ENCODE peak calls at places on chromosomes 11 and 22, in seven cellular contexts. E is stimulated activated CD4-positive, alpha-beta T cell treated with anti-CD3 and anti-CD28 coated beads, Interleukin-1b, Interleukin-23, amount 100 ng/mL, for 1 hour; X is stimulated activated naive CD8-positive, alpha-beta T cell treated with anti-CD3 and anti-CD28 coated beads, Interleukin-15, amount 100 ng/mL, for 72 hours; V is cardiac muscle cell; W is omental fat pad; K is upper lobe of right lung; R is stimulated activated CD8-positive, alpha-beta memory T cell treated with anti-CD3 and anti-CD28 coated beads, Interleukin-15, amount 100 ng/mL, for 48 hours. O is an unnamed sample.

GRCh38 chr22:40583058-40583741 is 53.3 kb downstream of the MRTFA start:
- DNase-seq in E (no peak), X (no peak), V (no peak), W (no peak), K (no peak), R (no peak), O (no peak)

GRCh38 chr11:86064236-86064803 is 4.6 kb downstream of the PICALM start:
- DNase-seq in E (no peak), X (no peak), V (no peak), W (no peak), K (no peak), R (no peak), O (no peak)

GRCh38 chr11:91248199-91248807 is 976.3 kb upstream of the FAT3 start:
- DNase-seq in E (no peak), X (no peak), V (peak), W (no peak), K (no peak), R (no peak), O (no peak)

GRCh38 chr11:2524446-2525165 is 79.8 kb downstream of the KCNQ1 start:
- DNase-seq in E (no peak), X (peak), V (no peak), W (no peak), K (peak), R (no peak), O (no peak)

GRCh38 chr11:10666976-10667892 is 26.3 kb downstream of the IRAG1 start:
- DNase-seq in E (no peak), X (no peak), V (no peak), W (no peak), K (no peak), R (no peak), O (no peak)

GRCh38 chr11:64729851-64730382 is 6.9 kb upstream of the NRXN2 start:
- DNase-seq in E (no peak), X (no peak), V (no peak), W (no peak), K (peak), R (no peak), O (no peak)

GRCh38 chr22:33923660-33924246 is 3.5 kb upstream of the LARGE1 start:
- DNase-seq in E (no peak), X (peak), V (peak), W (peak), K (no peak), R (no peak), O (peak)

GRCh38 chr11:122305018-122305417 is 189.0 kb upstream of the BLID start:
- DNase-seq in E (no peak), X (no peak), V (no peak), W (no peak), K (no peak), R (no peak), O (no peak)

GRCh38 chr11:122983438-122984185 is 2.0 kb upstream of the BSX start:
- DNase-seq in E (no peak), X (no peak), V (no peak), W (no peak), K (no peak), R (no peak), O (no peak)

GRCh38 chr11:6402561-6402981 is 12.3 kb downstream of the SMPD1 start:
- DNase-seq in E (peak), X (peak), V (no peak), W (no peak), K (no peak), R (peak), O (no peak)

GRCh38 chr11:11206457-11206856 is 146.6 kb downstream of the CSNK2A3 start:
- DNase-seq in E (no peak), X (no peak), V (no peak), W (no peak), K (no peak), R (no peak), O (no peak)

GRCh38 chr11:100624346-100624745 is 62.7 kb upstream of the ARHGAP42 start:
- DNase-seq in E (no peak), X (no peak), V (no peak), W (no peak), K (no peak), R (no peak), O (no peak)

GRCh38 chr22:42691440-42691839 is 29.2 kb downstream of the A4GALT start:
- DNase-seq in E (no peak), X (no peak), V (no peak), W (no peak), K (no peak), R (no peak), O (no peak)

GRCh38 chr11:66842896-66843775 is at the start of gene RCE1:
- DNase-seq in E (peak), X (peak), V (peak), W (peak), K (peak), R (peak), O (peak)

GRCh38 chr22:37806409-37807338 is 1.1 kb upstream of the GCAT start:
- DNase-seq in E (no peak), X (no peak), V (peak), W (no peak), K (no peak), R (no peak), O (no peak)

GRCh38 chr11:15671216-15671615 is 556.5 kb downstream of the INSC start:
- DNase-seq in E (no peak), X (no peak), V (no peak), W (no peak), K (no peak), R (no peak), O (no peak)

O was measured in NCI-H187.